ENCODE peak calls at places on chromosomes 11 and 22, in nine cellular contexts. Z is fibroblast of the aortic adventitia, A is WERI-Rb-1, L is nephron progenitor cell, D is thoracic aorta, Y is endothelial cell, E is GM12865, S is astrocyte of the spinal cord, U is cardiac muscle cell. F is an unnamed sample.

GRCh38 chr11:1628506-1629325 is 859 bp upstream of the KRTAP5-5 start:
- DNase-seq in L (peak; percentile 88), U (peak; percentile 75), S (peak; percentile 15), Y (peak; percentile 88), Z (peak; percentile 10), A (peak; percentile 62), D (no peak), E (peak; percentile 41), F (peak; percentile 90)

GRCh38 chr11:12505183-12505582 is 127.8 kb downstream of the PARVA start:
- DNase-seq in U (no peak), S (no peak), Z (no peak), E (no peak), D (no peak), L (no peak), A (no peak), Y (no peak), F (no peak)

GRCh38 chr11:109018639-109019038 is 353.8 kb downstream of the DDX10 start:
- DNase-seq in U (no peak), L (no peak), Y (no peak), E (no peak), D (no peak), Z (no peak), A (no peak), S (no peak), F (no peak)

GRCh38 chr11:118055966-118056365 is 20.9 kb upstream of the TMPRSS4 start:
- DNase-seq in U (no peak), A (no peak), L (no peak), S (no peak), E (no peak), Z (no peak), Y (no peak), D (no peak), F (no peak)

GRCh38 chr22:19607198-19608113 is 83.2 kb upstream of the CLDN5 start:
- DNase-seq in S (no peak), Y (peak; percentile 19), A (no peak), D (no peak), L (no peak), U (no peak), E (no peak), Z (no peak), F (no peak)

GRCh38 chr11:1943977-1944376 is 3.2 kb upstream of the MRPL23 start:
- DNase-seq in D (no peak), Y (no peak), A (no peak), U (no peak), E (no peak), S (peak; percentile 12), L (peak; percentile 1), Z (peak; percentile 32), F (no peak)

GRCh38 chr22:26724414-26724813 is 67.0 kb downstream of the MIAT start:
- DNase-seq in L (no peak), D (no peak), A (no peak), U (no peak), Y (no peak), E (peak; percentile 46), S (no peak), Z (no peak), F (no peak)

GRCh38 chr11:65961267-65962135 is at the start of gene SART1:
- DNase-seq in U (peak; percentile 99), A (peak; percentile 98), D (peak; percentile 94), S (peak; percentile 99), Y (peak; percentile 93), Z (peak; percentile 98), E (peak; percentile 99), L (peak; percentile 94), F (peak; percentile 100)

GRCh38 chr22:45201678-45202332 is 38.1 kb downstream of the NUP50 start:
- DNase-seq in Y (no peak), S (peak; percentile 96), Z (peak; percentile 85), L (no peak), A (no peak), U (no peak), D (no peak), E (no peak), F (no peak)

GRCh38 chr11:65430406-65431217 is 8.0 kb downstream of the NEAT1 start:
- DNase-seq in A (no peak), E (peak; percentile 68), D (no peak), Z (peak; percentile 84), U (no peak), L (no peak), S (peak; percentile 76), Y (no peak), F (no peak)

GRCh38 chr11:36354221-36355003 is 58.3 kb downstream of the PRR5L start:
- DNase-seq in Y (no peak), Z (peak; percentile 68), E (peak; percentile 68), S (peak; percentile 67), L (no peak), A (no peak), U (no peak), D (no peak), F (peak; percentile 50)

GRCh38 chr22:30617819-30618218 is 10.8 kb downstream of the TCN2 start:
- DNase-seq in L (no peak), D (no peak), S (no peak), E (no peak), Y (no peak), U (no peak), A (no peak), Z (no peak), F (no peak)

GRCh38 chr22:22682196-22682595 is 37.8 kb downstream of the GGTLC2 start:
- DNase-seq in D (no peak), Y (no peak), L (no peak), Z (no peak), A (no peak), E (no peak), U (no peak), S (no peak), F (no peak)

GRCh38 chr22:22682807-22683667 is 38.6 kb downstream of the GGTLC2 start:
- DNase-seq in A (no peak), L (no peak), Z (peak; percentile 35), Y (no peak), U (no peak), E (no peak), D (no peak), S (peak; percentile 29), F (no peak)

GRCh38 chr22:22685586-22685985 is 41.2 kb downstream of the GGTLC2 start:
- DNase-seq in U (no peak), E (no peak), S (no peak), L (no peak), Z (no peak), Y (no peak), A (no peak), D (no peak), F (no peak)

GRCh38 chr22:22683668-22684361 is 39.4 kb downstream of the GGTLC2 start:
- DNase-seq in L (no peak), S (no peak), E (no peak), A (no peak), Z (no peak), D (no peak), U (no peak), Y (no peak), F (no peak)

DNA sequence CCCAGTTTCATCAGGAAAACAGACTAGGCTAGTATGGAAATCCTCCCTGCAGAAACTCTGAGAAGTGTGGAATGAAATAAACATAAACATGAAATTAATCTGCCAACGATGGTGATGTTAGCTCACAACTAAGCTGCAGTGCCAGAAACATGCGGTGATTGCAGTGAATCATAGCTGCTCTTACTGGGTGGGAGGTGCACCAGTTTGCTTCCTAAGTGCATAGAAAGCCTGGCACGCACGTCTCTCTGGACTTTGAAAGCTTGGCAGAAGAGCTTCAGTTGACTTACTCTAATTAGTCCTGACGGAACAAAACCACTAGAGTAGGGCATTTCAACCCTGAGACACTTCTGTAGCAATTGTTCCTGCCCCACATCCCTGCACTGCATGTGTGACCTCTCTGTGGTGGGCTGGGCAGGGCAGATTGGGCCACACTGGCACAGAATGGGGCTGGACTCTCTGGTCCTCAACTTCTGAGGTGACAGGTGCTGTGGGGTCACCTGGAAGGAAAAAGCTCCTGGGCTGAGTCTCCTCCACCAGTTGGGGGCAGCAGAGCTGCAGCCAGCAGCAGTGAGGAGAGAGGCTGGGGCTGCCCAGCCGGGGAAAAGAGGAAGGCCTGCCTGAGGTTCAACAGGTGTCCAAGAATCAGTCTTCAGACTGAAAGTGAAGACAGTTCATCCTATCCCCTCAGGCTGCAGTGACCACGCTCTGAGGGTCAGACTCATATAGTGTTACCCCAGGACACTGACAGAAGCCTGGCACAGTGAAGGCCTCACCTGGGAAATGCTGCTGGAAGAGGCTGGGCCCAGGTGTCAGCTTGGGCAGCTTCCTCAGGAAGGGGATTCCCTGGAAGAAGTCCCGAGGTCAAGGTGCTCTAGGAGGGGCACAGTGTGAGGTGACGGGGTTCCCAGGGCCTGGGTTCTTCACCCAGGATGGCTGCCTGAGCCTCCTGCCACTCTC is 40.5 kb downstream of the GGTLC2 start:
- DNase-seq in Z (peak; percentile 82), L (peak; percentile 35), D (no peak), Y (peak; percentile 57), E (peak; percentile 59), U (no peak), A (peak; percentile 72), S (peak; percentile 42), F (peak; percentile 70)
- TF ChIP-seq CTCF in Z (peak; percentile 47), L (peak; percentile 35), D (no peak), Y (peak; percentile 33), E (peak; percentile 44), U (peak; percentile 63), A (peak; percentile 80), S (peak; percentile 48), F (peak; percentile 63)

GRCh38 chr11:62627718-62628117 is 5.9 kb upstream of the B3GAT3 start:
- DNase-seq in E (no peak), U (no peak), Z (no peak), A (no peak), S (no peak), D (no peak), L (no peak), Y (no peak), F (no peak)
- TF ChIP-seq CTCF in E (no peak), U (peak; percentile 11), Z (peak; percentile 13), A (peak; percentile 36), S (no peak), D (no peak), L (no peak), Y (no peak), F (no peak)

GRCh38 chr11:15819679-15820286 is 536.6 kb downstream of the SOX6 start:
- DNase-seq in Y (peak; percentile 74), D (no peak), A (peak; percentile 62), S (peak; percentile 39), Z (peak; percentile 53), L (peak; percentile 69), E (peak; percentile 59), U (peak; percentile 69), F (peak; percentile 26)
- TF ChIP-seq CTCF in Y (peak; percentile 86), D (peak; percentile 67), A (peak; percentile 93), S (peak; percentile 90), Z (peak; percentile 85), L (peak; percentile 79), E (peak; percentile 95), U (peak; percentile 96), F (peak; percentile 91)

DNA sequence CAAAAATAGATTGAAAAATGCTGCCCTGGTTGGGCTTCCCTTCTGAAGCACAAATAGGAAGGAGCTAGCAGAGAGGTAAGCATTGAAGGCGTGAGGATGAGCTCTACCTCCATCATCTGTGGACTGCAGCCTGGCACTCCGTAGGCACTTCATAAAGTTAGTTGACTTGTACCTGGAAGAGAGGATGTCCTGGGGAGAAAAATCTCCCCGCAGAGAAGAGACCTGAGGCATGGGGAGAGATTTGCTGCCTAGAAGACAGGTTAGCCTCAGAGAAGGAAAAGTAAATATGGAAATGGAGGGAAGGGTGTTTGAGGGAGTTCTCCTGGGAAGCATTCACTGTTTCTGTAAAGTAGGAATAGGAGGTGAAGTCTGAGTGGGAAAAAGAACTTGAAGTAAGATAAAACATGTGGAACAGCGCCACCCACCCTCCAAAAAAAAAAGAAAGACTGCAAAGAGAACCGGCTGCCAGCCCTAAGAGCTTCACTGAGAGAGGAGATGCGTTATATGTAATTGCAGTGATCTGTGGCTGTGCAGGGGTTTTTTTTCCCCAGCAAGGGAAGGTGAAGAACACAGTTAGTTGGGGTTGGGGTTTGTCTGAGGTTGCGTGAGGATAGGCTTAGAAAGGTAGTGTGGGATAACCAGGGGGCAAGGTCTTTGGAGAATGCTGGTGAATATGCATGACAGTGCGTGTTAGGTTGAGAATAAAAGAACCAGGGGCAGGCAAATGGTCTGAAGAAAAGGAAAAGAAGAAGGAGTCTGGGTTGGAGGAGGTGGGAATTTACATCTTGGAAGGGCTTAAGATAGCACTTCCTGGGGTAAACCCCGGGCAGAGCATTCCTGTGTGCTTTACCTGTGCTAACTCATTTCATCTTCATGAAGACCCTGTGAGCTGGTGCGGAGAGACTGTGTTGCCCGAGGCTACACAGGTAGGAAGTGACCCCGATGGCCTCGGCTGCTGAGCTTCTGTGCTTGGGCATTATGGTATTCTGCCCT is 16.0 kb downstream of the TNRC6B start:
- DNase-seq in E (no peak), S (peak; percentile 62), U (peak; percentile 58), Y (no peak), A (no peak), L (no peak), Z (peak; percentile 57), D (no peak), F (no peak)
- TF ChIP-seq CTCF in E (peak; percentile 2), S (peak; percentile 51), U (peak; percentile 52), Y (no peak), A (peak; percentile 45), L (peak; percentile 21), Z (peak; percentile 46), D (peak; percentile 18), F (no peak)

F was measured in GM13976.